ENCODE peak calls at places on chromosome 6, in ten cellular contexts. One of them, this sample, is unnamed.

GRCh38 chr6:116682334-116682712 is 1.3 kb downstream of the KPNA5 start:
- DNase-seq in H9: no peak
- DNase-seq in left cardiac atrium: no peak
- DNase-seq in keratinocyte: no peak
- DNase-seq in A549: no peak
- DNase-seq in HFFc6: no peak
- DNase-seq in neural crest cell: no peak
- DNase-seq in heart left ventricle: no peak
- DNase-seq in T-helper 22 cell: no peak
- DNase-seq in stimulated activated CD8-positive, alpha-beta memory T cell treated with anti-CD3 and anti-CD28 coated beads, Interleukin-4, amount 100 ng/mL, for 4 hours: no peak
- DNase-seq in this sample: peak

GRCh38 chr6:163092846-163093245 is 321.7 kb upstream of the QKI start:
- DNase-seq in H9: no peak
- DNase-seq in left cardiac atrium: no peak
- DNase-seq in keratinocyte: no peak
- DNase-seq in A549: no peak
- DNase-seq in HFFc6: no peak
- DNase-seq in neural crest cell: no peak
- DNase-seq in heart left ventricle: no peak
- DNase-seq in T-helper 22 cell: no peak
- DNase-seq in stimulated activated CD8-positive, alpha-beta memory T cell treated with anti-CD3 and anti-CD28 coated beads, Interleukin-4, amount 100 ng/mL, for 4 hours: no peak
- DNase-seq in this sample: no peak

GRCh38 chr6:125421853-125422252 is 120.1 kb upstream of the HDDC2 start:
- DNase-seq in H9: peak
- DNase-seq in left cardiac atrium: peak
- DNase-seq in keratinocyte: no peak
- DNase-seq in A549: peak
- DNase-seq in HFFc6: no peak
- DNase-seq in neural crest cell: peak
- DNase-seq in heart left ventricle: peak
- DNase-seq in T-helper 22 cell: no peak
- DNase-seq in stimulated activated CD8-positive, alpha-beta memory T cell treated with anti-CD3 and anti-CD28 coated beads, Interleukin-4, amount 100 ng/mL, for 4 hours: no peak
- DNase-seq in this sample: no peak

GRCh38 chr6:7172605-7173185 is 64.9 kb downstream of the RREB1 start:
- DNase-seq in H9: no peak
- DNase-seq in left cardiac atrium: peak
- DNase-seq in keratinocyte: no peak
- DNase-seq in A549: no peak
- DNase-seq in HFFc6: peak
- DNase-seq in neural crest cell: no peak
- DNase-seq in heart left ventricle: no peak
- DNase-seq in T-helper 22 cell: no peak
- DNase-seq in stimulated activated CD8-positive, alpha-beta memory T cell treated with anti-CD3 and anti-CD28 coated beads, Interleukin-4, amount 100 ng/mL, for 4 hours: no peak
- DNase-seq in this sample: no peak

GRCh38 chr6:166058064-166058739 is 109.4 kb downstream of the TBXT start:
- DNase-seq in H9: no peak
- DNase-seq in left cardiac atrium: peak
- DNase-seq in keratinocyte: no peak
- DNase-seq in A549: no peak
- DNase-seq in HFFc6: no peak
- DNase-seq in neural crest cell: no peak
- DNase-seq in heart left ventricle: no peak
- DNase-seq in T-helper 22 cell: no peak
- DNase-seq in stimulated activated CD8-positive, alpha-beta memory T cell treated with anti-CD3 and anti-CD28 coated beads, Interleukin-4, amount 100 ng/mL, for 4 hours: no peak
- DNase-seq in this sample: no peak

GRCh38 chr6:155936551-155936950 is 480.9 kb upstream of the NOX3 start:
- DNase-seq in H9: no peak
- DNase-seq in left cardiac atrium: no peak
- DNase-seq in keratinocyte: no peak
- DNase-seq in A549: no peak
- DNase-seq in HFFc6: no peak
- DNase-seq in neural crest cell: no peak
- DNase-seq in heart left ventricle: no peak
- DNase-seq in T-helper 22 cell: no peak
- DNase-seq in stimulated activated CD8-positive, alpha-beta memory T cell treated with anti-CD3 and anti-CD28 coated beads, Interleukin-4, amount 100 ng/mL, for 4 hours: no peak
- DNase-seq in this sample: no peak

GRCh38 chr6:3938715-3939376 is 89.7 kb downstream of the FAM50B start:
- DNase-seq in H9: no peak
- DNase-seq in left cardiac atrium: no peak
- DNase-seq in keratinocyte: no peak
- DNase-seq in A549: no peak
- DNase-seq in HFFc6: no peak
- DNase-seq in neural crest cell: no peak
- DNase-seq in heart left ventricle: no peak
- DNase-seq in T-helper 22 cell: no peak
- DNase-seq in stimulated activated CD8-positive, alpha-beta memory T cell treated with anti-CD3 and anti-CD28 coated beads, Interleukin-4, amount 100 ng/mL, for 4 hours: no peak
- DNase-seq in this sample: no peak

GRCh38 chr6:28944412-28945006 is 20.7 kb upstream of the TRIM27 start:
- DNase-seq in H9: peak
- DNase-seq in left cardiac atrium: peak
- DNase-seq in keratinocyte: no peak
- DNase-seq in A549: peak
- DNase-seq in HFFc6: peak
- DNase-seq in neural crest cell: peak
- DNase-seq in heart left ventricle: peak
- DNase-seq in T-helper 22 cell: peak
- DNase-seq in stimulated activated CD8-positive, alpha-beta memory T cell treated with anti-CD3 and anti-CD28 coated beads, Interleukin-4, amount 100 ng/mL, for 4 hours: peak
- DNase-seq in this sample: no peak

GRCh38 chr6:699319-699718 is 6.4 kb upstream of the EXOC2 start:
- DNase-seq in H9: no peak
- DNase-seq in left cardiac atrium: no peak
- DNase-seq in keratinocyte: no peak
- DNase-seq in A549: no peak
- DNase-seq in HFFc6: no peak
- DNase-seq in neural crest cell: no peak
- DNase-seq in heart left ventricle: no peak
- DNase-seq in T-helper 22 cell: no peak
- DNase-seq in stimulated activated CD8-positive, alpha-beta memory T cell treated with anti-CD3 and anti-CD28 coated beads, Interleukin-4, amount 100 ng/mL, for 4 hours: no peak
- DNase-seq in this sample: no peak

GRCh38 chr6:138728672-138729071 is 44.9 kb upstream of the CCDC28A start:
- DNase-seq in H9: no peak
- DNase-seq in left cardiac atrium: no peak
- DNase-seq in keratinocyte: no peak
- DNase-seq in A549: no peak
- DNase-seq in HFFc6: no peak
- DNase-seq in neural crest cell: no peak
- DNase-seq in heart left ventricle: no peak
- DNase-seq in T-helper 22 cell: no peak
- DNase-seq in stimulated activated CD8-positive, alpha-beta memory T cell treated with anti-CD3 and anti-CD28 coated beads, Interleukin-4, amount 100 ng/mL, for 4 hours: no peak
- DNase-seq in this sample: no peak

GRCh38 chr6:130778946-130779657 is 48.1 kb upstream of the SMLR1 start:
- DNase-seq in H9: no peak
- DNase-seq in left cardiac atrium: no peak
- DNase-seq in keratinocyte: no peak
- DNase-seq in A549: no peak
- DNase-seq in HFFc6: peak
- DNase-seq in neural crest cell: no peak
- DNase-seq in heart left ventricle: no peak
- DNase-seq in T-helper 22 cell: no peak
- DNase-seq in stimulated activated CD8-positive, alpha-beta memory T cell treated with anti-CD3 and anti-CD28 coated beads, Interleukin-4, amount 100 ng/mL, for 4 hours: no peak
- DNase-seq in this sample: no peak

This sample was measured in D341Med.